ENCODE peak calls at places on chromosomes 11 and 22, in five cellular contexts. D is upper lobe of left lung, F is HL-60, T is GM23338, Y is transverse colon. V is an unnamed sample.
A peak's percentile ranks its signal among the peaks of the same experiment; 100 is the strongest.

GRCh38 chr11:95505927-95506426 is 275.0 kb upstream of the SESN3 start:
- DNase-seq in D (no peak), F (no peak), T (no peak), Y (no peak), V (no peak)

GRCh38 chr22:25781801-25782200 is 39.8 kb downstream of the MYO18B start:
- DNase-seq in D (no peak), F (no peak), T (no peak), Y (no peak), V (no peak)

GRCh38 chr11:8814209-8814922 is 96.6 kb upstream of the AKIP1 start:
- DNase-seq in D (no peak), F (no peak), T (no peak), Y (peak; percentile 38), V (no peak)

GRCh38 chr11:86418929-86419328 is 44.2 kb downstream of the CCDC81 start:
- DNase-seq in D (no peak), F (no peak), T (peak; percentile 43), Y (no peak), V (no peak)

GRCh38 chr11:85946221-85946620 is 91.0 kb downstream of the CCDC83 start:
- DNase-seq in D (no peak), F (no peak), T (no peak), Y (no peak), V (no peak)

GRCh38 chr22:27218521-27218920 is 561.1 kb downstream of the MIAT start:
- DNase-seq in D (no peak), F (no peak), T (no peak), Y (no peak), V (no peak)

GRCh38 chr11:82994615-82995014 is 77.1 kb downstream of the RAB30 start:
- DNase-seq in D (no peak), F (no peak), T (no peak), Y (no peak), V (no peak)

GRCh38 chr22:44151661-44152060 is 29.1 kb upstream of the PARVG start:
- DNase-seq in D (no peak), F (no peak), T (no peak), Y (no peak), V (no peak)

GRCh38 chr11:104705475-104706195 is 192.6 kb downstream of the CASP12 start:
- DNase-seq in D (no peak), F (no peak), T (no peak), Y (peak; percentile 37), V (no peak)

GRCh38 chr11:47220401-47220821 is 5.6 kb downstream of the DDB2 start:
- DNase-seq in D (no peak), F (no peak), T (no peak), Y (no peak), V (no peak)

GRCh38 chr11:134762248-134763029 is 350.4 kb upstream of the B3GAT1 start:
- DNase-seq in D (peak; percentile 73), F (no peak), T (peak; percentile 56), Y (no peak), V (no peak)

GRCh38 chr11:111734383-111735261 is 31.6 kb downstream of the PPP2R1B start:
- DNase-seq in D (no peak), F (no peak), T (no peak), Y (no peak), V (no peak)

GRCh38 chr11:60915250-60915914 is 1.4 kb downstream of the TMEM109 start:
- DNase-seq in D (no peak), F (no peak), T (peak; percentile 85), Y (peak; percentile 79), V (no peak)

GRCh38 chr11:69215784-69216415 is 60.2 kb downstream of the SMIM38 start:
- DNase-seq in D (no peak), F (no peak), T (no peak), Y (no peak), V (peak; percentile 79)

GRCh38 chr11:62088331-62088933 is 35.4 kb upstream of the INCENP start:
- DNase-seq in D (no peak), F (no peak), T (peak; percentile 27), Y (no peak), V (no peak)

GRCh38 chr11:47586043-47586442 is 435 bp upstream of the FAM180B start:
- DNase-seq in D (no peak), F (no peak), T (no peak), Y (no peak), V (no peak)

GRCh38 chr11:16902182-16902581 is 112.0 kb downstream of the PLEKHA7 start:
- DNase-seq in D (no peak), F (no peak), T (no peak), Y (no peak), V (no peak)

GRCh38 chr11:3180869-3181268 is 15.8 kb upstream of the OSBPL5 start:
- DNase-seq in D (no peak), F (no peak), T (no peak), Y (no peak), V (no peak)

GRCh38 chr11:110148775-110149744 is 55.9 kb downstream of the ZC3H12C start:
- DNase-seq in D (no peak), F (no peak), T (no peak), Y (no peak), V (no peak)

GRCh38 chr11:116703421-116703820 is 69.4 kb downstream of the BUD13 start:
- DNase-seq in D (no peak), F (no peak), T (peak; percentile 83), Y (no peak), V (no peak)

GRCh38 chr22:39954584-39955055 is 5.6 kb upstream of the TMA7B start:
- DNase-seq in D (no peak), F (no peak), T (no peak), Y (no peak), V (no peak)

GRCh38 chr11:131186629-131187075 is 183.8 kb upstream of the NTM start:
- DNase-seq in D (no peak), F (no peak), T (peak; percentile 51), Y (no peak), V (no peak)

GRCh38 chr11:48085688-48086087 is 105.3 kb downstream of the PTPRJ start:
- DNase-seq in D (no peak), F (no peak), T (no peak), Y (no peak), V (no peak)

GRCh38 chr11:477042-477715 is 27.1 kb downstream of the PTDSS2 start:
- DNase-seq in D (no peak), F (no peak), T (no peak), Y (no peak), V (no peak)

GRCh38 chr11:62976109-62976508 is 8.7 kb downstream of the SLC22A6 start:
- DNase-seq in D (no peak), F (no peak), T (peak; percentile 44), Y (no peak), V (no peak)

GRCh38 chr11:119474682-119475596 is 52.0 kb upstream of the THY1 start:
- DNase-seq in D (no peak), F (no peak), T (peak; percentile 90), Y (peak; percentile 40), V (peak; percentile 92)

GRCh38 chr11:91926967-91927366 is 297.7 kb upstream of the FAT3 start:
- DNase-seq in D (no peak), F (no peak), T (no peak), Y (peak; percentile 40), V (no peak)

GRCh38 chr22:21592422-21592821 is 24.9 kb downstream of the UBE2L3 start:
- DNase-seq in D (no peak), F (no peak), T (no peak), Y (no peak), V (no peak)

GRCh38 chr22:21593406-21594232 is 26.1 kb downstream of the UBE2L3 start:
- DNase-seq in D (no peak), F (no peak), T (peak; percentile 78), Y (no peak), V (no peak)

GRCh38 chr22:21589415-21589814 is 21.9 kb downstream of the UBE2L3 start:
- DNase-seq in D (no peak), F (no peak), T (no peak), Y (no peak), V (no peak)

GRCh38 chr22:21590809-21591641 is 23.5 kb downstream of the UBE2L3 start:
- DNase-seq in D (no peak), F (no peak), T (no peak), Y (no peak), V (no peak)

DNA sequence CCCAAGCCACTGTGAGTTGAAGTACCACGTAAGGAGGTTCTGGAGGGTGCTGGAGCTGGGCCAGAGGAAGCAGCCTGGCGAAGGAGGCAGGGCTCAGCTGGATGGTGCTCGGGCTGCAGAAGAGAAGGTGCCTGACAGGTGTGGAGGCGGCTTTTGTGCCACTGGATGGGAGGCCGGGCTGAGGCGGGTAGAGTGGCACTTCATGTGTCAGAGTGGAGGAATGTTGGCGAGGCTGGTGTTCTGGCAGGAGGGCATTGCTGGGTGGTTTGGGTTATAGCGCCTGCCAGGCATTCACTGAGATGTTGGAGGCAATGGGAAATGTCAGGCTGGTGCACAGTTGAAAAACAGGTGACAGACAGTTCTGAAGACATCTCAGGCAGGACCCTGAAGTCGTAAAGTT is 24.2 kb downstream of the UBE2L3 start:
- DNase-seq in D (no peak), F (no peak), T (no peak), Y (no peak), V (no peak)
- TF ChIP-seq POLR2AphosphoS5 in D (no peak), F (no peak), T (no peak), Y (no peak), V (no peak)

GRCh38 chr11:121365304-121365703 is 72.7 kb downstream of the SC5D start:
- DNase-seq in D (no peak), F (no peak), T (no peak), Y (no peak), V (no peak)

GRCh38 chr11:121366038-121366437 is 73.5 kb downstream of the SC5D start:
- DNase-seq in D (no peak), F (no peak), T (no peak), Y (no peak), V (no peak)

GRCh38 chr11:121367434-121367833 is 74.9 kb downstream of the SC5D start:
- DNase-seq in D (no peak), F (no peak), T (no peak), Y (no peak), V (no peak)

GRCh38 chr11:121368504-121368903 is 75.9 kb downstream of the SC5D start:
- DNase-seq in D (no peak), F (no peak), T (no peak), Y (no peak), V (no peak)

GRCh38 chr11:121366970-121367369 is 74.4 kb downstream of the SC5D start:
- DNase-seq in D (no peak), F (no peak), T (no peak), Y (no peak), V (no peak)
- H3K4me3 ChIP-seq in D (no peak overlapping the region), F (no peak overlapping the region), T (no peak overlapping the region), Y (no peak overlapping the region), V (peak overlapping the region; percentile 28)

GRCh38 chr11:67436459-67437081 is 912 bp downstream of the PTPRCAP start:
- DNase-seq in D (no peak), F (peak; percentile 73), T (peak; percentile 86), Y (peak; percentile 78), V (no peak)
- TF ChIP-seq POLR2AphosphoS5 in D (no peak), F (peak; percentile 86), T (no peak), Y (no peak), V (no peak)

GRCh38 chr11:122175316-122175715 is 59.3 kb upstream of the BLID start:
- DNase-seq in D (no peak), F (no peak), T (no peak), Y (no peak), V (no peak)
- H3K4me3 ChIP-seq in D (no peak overlapping the region), F (no peak overlapping the region), T (no peak overlapping the region), Y (no peak overlapping the region), V (no peak overlapping the region)

V was measured in vagina.